ENCODE peak calls at places on chromosome X, in eight cellular contexts. P, Y, Q, F, R, V, G and Z are unnamed samples.

GRCh38 chrX:83019258-83019657 is 488.8 kb upstream of the POU3F4 start:
- DNase-seq in Q (no peak), P (no peak), V (no peak), R (no peak), F (no peak), Y (no peak), G (no peak), Z (no peak)

GRCh38 chrX:2974946-2975345 is 31.4 kb upstream of the ARSH start:
- DNase-seq in F (no peak), P (no peak), G (no peak), Q (no peak), V (no peak), R (no peak), Y (no peak), Z (no peak)

GRCh38 chrX:71131510-71131909 is 13.1 kb downstream of the MED12 start:
- DNase-seq in F (no peak), Q (no peak), P (no peak), Y (no peak), V (no peak), R (no peak), G (no peak), Z (no peak)

GRCh38 chrX:54416965-54417364 is 23.2 kb upstream of the TSR2 start:
- DNase-seq in F (no peak), V (no peak), Q (no peak), R (no peak), Y (no peak), P (no peak), G (no peak), Z (no peak)

GRCh38 chrX:111585337-111585736 is 73.9 kb downstream of the SERTM2 start:
- DNase-seq in Q (no peak), R (no peak), P (no peak), G (no peak), V (no peak), F (no peak), Y (no peak), Z (no peak)

GRCh38 chrX:97452283-97452682 is 568.6 kb downstream of the RPA4 start:
- DNase-seq in G (no peak), Y (no peak), P (no peak), V (no peak), F (no peak), R (no peak), Q (no peak), Z (no peak)

GRCh38 chrX:30893206-30893605 is 4.2 kb upstream of the TAB3 start:
- DNase-seq in G (no peak), V (no peak), P (no peak), Q (no peak), F (no peak), R (no peak), Y (no peak), Z (no peak)

GRCh38 chrX:96987228-96987627 is 103.5 kb downstream of the RPA4 start:
- DNase-seq in Y (no peak), Q (no peak), V (peak), G (no peak), F (no peak), P (no peak), R (no peak), Z (no peak)

GRCh38 chrX:36867143-36867542 is 141.0 kb upstream of the FAM47C start:
- DNase-seq in G (peak), F (no peak), P (no peak), V (no peak), Y (no peak), R (no peak), Q (no peak), Z (peak)

GRCh38 chrX:139936259-139936658 is 3.4 kb upstream of the ATP11C start:
- DNase-seq in Q (no peak), V (no peak), R (no peak), G (no peak), P (no peak), F (no peak), Y (no peak), Z (no peak)

GRCh38 chrX:143633530-143634372 is 2.1 kb downstream of the SLITRK4 start:
- DNase-seq in Q (no peak), G (no peak), V (no peak), R (peak), Y (no peak), F (no peak), P (no peak), Z (no peak)

GRCh38 chrX:141278306-141278705 is 36.0 kb upstream of the SPANXC start:
- DNase-seq in F (no peak), Y (no peak), R (no peak), V (no peak), P (no peak), Q (no peak), G (no peak), Z (peak)

GRCh38 chrX:101478366-101478765 is 6.9 kb upstream of the ARMCX4 start:
- DNase-seq in Y (no peak), Q (no peak), G (no peak), F (no peak), P (no peak), V (no peak), R (no peak), Z (no peak)

GRCh38 chrX:66677430-66677829 is 38.6 kb upstream of the EDA2R start:
- DNase-seq in F (no peak), P (no peak), V (no peak), Y (no peak), Q (no peak), G (no peak), R (no peak), Z (no peak)

GRCh38 chrX:22300130-22300529 is 27.4 kb downstream of the CBLL2 start:
- DNase-seq in Q (peak), F (no peak), R (no peak), G (no peak), V (peak), P (no peak), Y (no peak), Z (no peak)

GRCh38 chrX:79466636-79467035 is 99.5 kb upstream of the ITM2A start:
- DNase-seq in R (no peak), Y (no peak), Q (no peak), G (no peak), V (no peak), F (no peak), P (no peak), Z (no peak)

GRCh38 chrX:105463483-105463882 is 243.0 kb upstream of the TEX13A start:
- DNase-seq in Y (no peak), P (no peak), V (peak), F (no peak), R (no peak), G (no peak), Q (no peak), Z (no peak)

GRCh38 chrX:56343231-56343630 is 111.1 kb downstream of the KLF8 start:
- DNase-seq in P (no peak), R (no peak), V (no peak), F (no peak), G (no peak), Y (no peak), Q (no peak), Z (no peak)

GRCh38 chrX:121356139-121356849 is 308.9 kb downstream of the GLUD2 start:
- DNase-seq in Y (no peak), G (no peak), Q (no peak), F (no peak), V (no peak), P (no peak), R (no peak), Z (no peak)

GRCh38 chrX:72569786-72570185 is 2.9 kb downstream of the HDAC8 start:
- DNase-seq in V (peak), F (no peak), G (no peak), R (no peak), Q (peak), P (no peak), Y (no peak), Z (no peak)

GRCh38 chrX:130788786-130789581 is 114.0 kb downstream of the ENOX2 start:
- DNase-seq in V (no peak), P (no peak), R (no peak), Q (no peak), G (no peak), F (no peak), Y (no peak), Z (no peak)

DNA sequence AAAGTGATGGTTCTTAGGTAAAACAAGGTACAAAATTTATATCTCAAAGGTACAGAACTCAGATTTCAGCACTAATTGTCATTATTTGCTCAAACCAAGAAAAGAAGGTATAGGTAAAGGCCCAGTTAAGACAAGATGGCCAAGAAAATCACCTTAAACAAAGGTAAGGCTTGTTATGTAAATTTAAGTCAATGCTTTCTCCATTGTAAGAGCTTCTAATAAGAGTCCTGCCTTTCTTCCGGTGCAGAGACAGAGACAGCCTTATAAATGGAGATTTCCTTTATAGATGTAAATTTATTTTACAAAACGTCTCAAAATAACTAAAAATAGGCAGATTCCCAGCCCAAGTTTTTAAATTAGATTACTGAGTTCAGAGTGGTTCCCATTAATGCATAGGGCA is 89.9 kb downstream of the EDA start:
- DNase-seq in P (no peak), R (no peak), F (no peak), V (no peak), Q (no peak), G (no peak), Y (no peak), Z (no peak)
- H3K4me3 ChIP-seq in P (no peak), R (no peak), F (no peak), V (no peak), Q (no peak), G (no peak), Y (no peak), Z (no peak)

DNA sequence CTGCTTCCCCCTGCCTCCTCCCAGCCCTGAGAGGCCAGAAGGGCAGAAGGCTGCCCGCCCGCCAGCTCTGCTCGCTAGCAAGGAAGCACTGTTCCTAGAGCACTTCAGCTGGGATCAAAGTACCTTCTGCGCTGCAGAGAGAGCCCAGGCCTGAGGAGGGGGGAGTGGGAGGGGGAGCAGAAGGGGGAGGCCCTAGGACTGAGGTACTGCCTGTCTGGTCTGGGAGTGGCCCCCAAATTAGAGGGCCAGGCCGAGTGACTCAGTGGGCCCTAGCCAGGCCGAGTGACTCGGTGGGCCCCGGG is 2.7 kb upstream of the BGN start:
- DNase-seq in P (no peak), F (no peak), Y (no peak), G (no peak), R (no peak), Q (no peak), V (no peak), Z (no peak)
- H3K4me3 ChIP-seq in P (no peak), F (no peak), Y (no peak), G (no peak), R (no peak), Q (no peak), V (no peak), Z (no peak)

GRCh38 chrX:42246814-42247213 is 323.5 kb upstream of the CASK start:
- DNase-seq in F (no peak), G (no peak), Y (no peak), R (no peak), P (no peak), V (no peak), Q (no peak), Z (no peak)
- H3K4me3 ChIP-seq in F (no peak), G (no peak), Y (no peak), R (no peak), P (peak), V (no peak), Q (no peak), Z (no peak)

GRCh38 chrX:19728915-19729314 is 158.5 kb downstream of the SH3KBP1 start:
- DNase-seq in Q (no peak), R (no peak), F (no peak), Y (no peak), P (no peak), V (no peak), G (no peak), Z (no peak)
- H3K4me3 ChIP-seq in Q (no peak), R (no peak), F (no peak), Y (peak), P (no peak), V (no peak), G (no peak), Z (no peak)

DNA sequence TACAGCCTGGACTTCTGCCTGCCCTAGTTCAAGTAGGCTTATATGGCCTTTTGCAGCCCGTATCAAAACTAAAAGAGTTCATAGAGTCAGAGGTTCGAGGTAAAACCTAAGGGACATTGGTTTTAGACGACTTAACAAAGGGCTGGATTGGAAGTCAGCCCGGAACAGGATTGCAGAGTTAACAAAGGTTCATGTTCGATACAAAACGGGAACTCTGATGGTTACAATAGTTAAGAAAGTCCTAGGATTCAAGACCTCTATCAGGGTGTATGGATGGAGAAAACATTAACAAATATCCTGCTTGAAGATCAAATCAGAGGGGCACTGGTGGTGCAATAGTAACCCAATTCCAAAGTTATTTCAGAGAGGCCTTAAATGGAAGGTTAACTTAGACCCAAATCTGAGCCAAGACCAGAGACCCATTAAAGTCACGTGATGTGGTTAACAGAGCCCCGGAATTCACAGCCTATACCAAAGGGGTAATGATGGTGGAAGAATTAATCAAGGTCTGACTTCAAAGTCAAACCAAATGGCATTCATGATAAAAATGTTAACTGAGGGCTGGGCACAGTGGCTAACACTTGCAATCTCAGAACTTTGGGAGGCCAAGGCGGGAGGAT is 656 bp upstream of the ZNF630 start:
- DNase-seq in R (no peak), V (no peak), Y (no peak), F (no peak), G (no peak), Q (no peak), P (no peak), Z (no peak)
- H3K4me3 ChIP-seq in R (peak), V (peak), Y (peak), F (peak), G (no peak), Q (peak), P (peak), Z (no peak)

DNA sequence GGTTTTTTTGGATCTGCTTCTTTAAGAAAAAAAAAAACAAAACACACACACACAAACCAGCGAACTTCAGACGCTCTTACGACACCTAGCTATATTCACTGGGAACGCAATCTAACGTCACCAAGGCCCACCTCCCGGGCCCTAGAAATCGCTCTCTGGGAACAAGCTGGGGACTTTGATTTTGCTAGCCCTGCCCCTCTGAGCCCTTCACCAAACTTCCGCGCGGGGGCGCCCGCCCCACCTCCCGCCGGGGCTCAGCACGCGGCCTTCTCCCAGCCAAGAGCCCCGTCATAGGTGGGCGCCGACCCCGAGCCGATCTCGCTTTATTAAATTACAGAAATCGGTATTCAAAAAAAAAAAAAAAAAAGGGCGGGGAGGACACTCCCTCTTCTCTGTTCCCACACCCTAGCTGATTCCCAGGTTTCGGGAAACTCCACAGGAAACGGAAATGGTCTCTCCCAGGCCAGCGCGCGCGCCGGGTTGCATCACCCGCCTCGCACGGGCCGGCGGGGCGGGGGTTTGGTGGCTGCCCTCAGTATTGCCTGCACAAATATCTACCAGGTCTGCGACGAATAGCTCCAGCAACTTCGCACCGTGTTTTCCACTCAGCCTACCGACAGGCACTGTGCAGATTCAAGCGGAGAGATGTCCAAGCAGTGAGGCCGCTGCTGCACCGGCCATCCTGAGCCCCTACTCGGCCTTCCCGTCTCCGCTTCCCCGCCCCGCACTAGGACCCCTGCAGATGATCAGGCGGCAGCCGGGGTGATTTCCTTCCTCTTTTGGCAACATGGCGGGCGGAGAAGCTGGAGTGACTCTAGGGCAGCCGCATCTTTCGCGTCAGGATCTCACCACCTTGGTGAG is at the start of gene EIF2S3:
- DNase-seq in F (peak), R (peak), P (peak), Y (peak), G (peak), Q (peak), V (peak), Z (peak)
- H3K4me3 ChIP-seq in F (no peak), R (no peak), P (no peak), Y (no peak), G (peak), Q (peak), V (no peak), Z (no peak)

DNA sequence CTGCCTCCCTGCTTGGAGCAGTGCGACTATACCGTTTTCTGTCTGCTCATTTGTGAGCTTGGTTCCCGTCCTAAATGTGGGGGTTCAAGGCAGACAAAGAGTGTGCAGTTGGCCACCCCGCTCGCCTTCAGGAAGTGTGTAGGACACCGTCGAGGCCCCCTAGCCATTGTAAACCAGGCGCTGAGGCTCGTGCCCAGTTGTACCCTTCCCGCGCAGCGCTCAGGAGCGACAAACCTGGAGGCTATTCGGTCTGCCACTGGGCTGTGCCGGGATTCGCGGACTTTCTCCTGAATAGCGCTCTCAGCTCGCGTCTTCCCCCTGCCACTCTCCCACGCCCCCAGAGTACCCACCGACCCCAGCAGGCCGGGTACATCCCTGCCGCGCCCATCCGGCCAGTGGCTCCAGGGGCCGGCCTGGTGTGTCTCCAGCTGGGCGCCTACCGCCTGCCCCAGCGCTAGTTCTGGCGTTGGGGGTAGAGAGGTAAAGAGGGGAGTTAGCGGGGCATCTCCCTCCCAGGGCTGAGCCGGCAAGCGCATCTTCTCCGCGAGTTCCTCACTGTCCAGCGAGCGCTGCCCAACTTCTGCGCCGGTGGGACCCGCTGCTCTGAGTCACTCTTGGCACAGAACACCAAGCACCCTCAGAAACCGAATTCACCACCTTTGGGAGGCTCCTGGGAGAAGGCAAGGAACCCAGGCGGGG is 880 bp upstream of the LONRF3 start:
- DNase-seq in F (peak), P (no peak), Y (no peak), V (no peak), R (peak), G (no peak), Q (no peak), Z (no peak)
- H3K4me3 ChIP-seq in F (peak), P (peak), Y (no peak), V (no peak), R (peak), G (no peak), Q (no peak), Z (no peak)

GRCh38 chrX:11423362-11423818 is 130.2 kb downstream of the AMELX start:
- DNase-seq in P (no peak), R (no peak), V (no peak), Q (no peak), G (peak), F (peak), Y (no peak), Z (no peak)
- H3K4me3 ChIP-seq in P (no peak), R (no peak), V (no peak), Q (no peak), G (no peak), F (no peak), Y (no peak), Z (no peak)

DNA sequence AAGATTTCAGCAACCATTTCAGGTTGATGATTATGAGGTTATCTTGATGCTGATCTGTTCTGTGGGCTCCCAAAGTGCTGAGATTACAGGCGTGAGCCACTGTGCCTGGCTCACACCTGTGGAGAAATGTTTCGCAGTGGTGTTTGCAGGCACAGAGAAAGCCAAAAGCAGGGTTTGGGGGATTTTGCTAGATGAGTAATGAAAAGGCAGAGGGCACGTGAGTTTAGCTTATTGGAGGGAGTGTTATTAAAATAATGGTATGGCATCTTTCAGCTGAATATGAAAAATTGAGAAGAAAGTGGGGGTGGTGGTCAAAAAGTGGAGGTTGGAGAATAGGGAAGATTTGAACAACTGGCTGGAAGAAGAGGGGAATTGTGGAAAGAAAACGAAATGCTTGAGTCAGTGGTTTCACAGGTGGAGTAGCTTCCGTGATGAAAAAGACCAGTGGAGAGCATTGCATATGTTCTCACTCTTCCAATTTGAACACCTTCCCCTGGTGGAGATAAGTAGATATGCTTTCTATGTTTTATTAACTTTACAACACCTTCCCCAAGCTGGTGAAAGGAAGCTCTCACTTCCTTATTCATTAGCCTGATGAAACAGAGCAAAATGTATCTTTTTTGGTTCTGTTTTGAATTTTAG is 1.1 kb upstream of the CHST7 start:
- DNase-seq in Q (no peak), V (no peak), R (no peak), P (no peak), G (no peak), F (no peak), Y (peak), Z (peak)
- H3K4me3 ChIP-seq in Q (no peak), V (no peak), R (no peak), P (no peak), G (no peak), F (no peak), Y (peak), Z (no peak)